ENCODE peak calls at places on chromosomes 12 and 14, in eight cellular contexts. One of them, this sample, is unnamed.

GRCh38 chr12:4172999-4173398 is 100.6 kb upstream of the CCND2 start:
- DNase-seq in effector memory CD4-positive, alpha-beta T cell: no peak
- DNase-seq in HFF-Myc: no peak
- DNase-seq in Jurkat, Clone E6-1: no peak
- DNase-seq in A549: no peak
- DNase-seq in kidney epithelial cell: no peak
- DNase-seq in stimulated activated CD4-positive, alpha-beta T cell treated with anti-CD3 and anti-CD28 coated beads, TNF-alpha, amount 100 ng/mL, for 1 hour: no peak
- DNase-seq in NCI-H460: no peak
- DNase-seq in this sample: no peak

GRCh38 chr14:93305708-93306418 is 27.0 kb downstream of the BTBD7 start:
- DNase-seq in effector memory CD4-positive, alpha-beta T cell: no peak
- DNase-seq in HFF-Myc: no peak
- DNase-seq in Jurkat, Clone E6-1: no peak
- DNase-seq in A549: no peak
- DNase-seq in kidney epithelial cell: no peak
- DNase-seq in stimulated activated CD4-positive, alpha-beta T cell treated with anti-CD3 and anti-CD28 coated beads, TNF-alpha, amount 100 ng/mL, for 1 hour: no peak
- DNase-seq in NCI-H460: no peak
- DNase-seq in this sample: no peak

GRCh38 chr12:1720494-1720893 is 29.6 kb downstream of the ADIPOR2 start:
- DNase-seq in effector memory CD4-positive, alpha-beta T cell: no peak
- DNase-seq in HFF-Myc: no peak
- DNase-seq in Jurkat, Clone E6-1: no peak
- DNase-seq in A549: no peak
- DNase-seq in kidney epithelial cell: no peak
- DNase-seq in stimulated activated CD4-positive, alpha-beta T cell treated with anti-CD3 and anti-CD28 coated beads, TNF-alpha, amount 100 ng/mL, for 1 hour: no peak
- DNase-seq in NCI-H460: no peak
- DNase-seq in this sample: no peak

GRCh38 chr14:100738269-100738691 is 11.6 kb downstream of the DLK1 start:
- DNase-seq in effector memory CD4-positive, alpha-beta T cell: no peak
- DNase-seq in HFF-Myc: no peak
- DNase-seq in Jurkat, Clone E6-1: no peak
- DNase-seq in A549: no peak
- DNase-seq in kidney epithelial cell: no peak
- DNase-seq in stimulated activated CD4-positive, alpha-beta T cell treated with anti-CD3 and anti-CD28 coated beads, TNF-alpha, amount 100 ng/mL, for 1 hour: no peak
- DNase-seq in NCI-H460: no peak
- DNase-seq in this sample: no peak

GRCh38 chr12:2783936-2784600 is 10.7 kb upstream of the FKBP4 start:
- DNase-seq in effector memory CD4-positive, alpha-beta T cell: peak
- DNase-seq in HFF-Myc: no peak
- DNase-seq in Jurkat, Clone E6-1: peak
- DNase-seq in A549: peak
- DNase-seq in kidney epithelial cell: no peak
- DNase-seq in stimulated activated CD4-positive, alpha-beta T cell treated with anti-CD3 and anti-CD28 coated beads, TNF-alpha, amount 100 ng/mL, for 1 hour: no peak
- DNase-seq in NCI-H460: peak
- DNase-seq in this sample: no peak

GRCh38 chr14:66268802-66269334 is 217.3 kb upstream of the CCDC196 start:
- DNase-seq in effector memory CD4-positive, alpha-beta T cell: no peak
- DNase-seq in HFF-Myc: no peak
- DNase-seq in Jurkat, Clone E6-1: no peak
- DNase-seq in A549: no peak
- DNase-seq in kidney epithelial cell: no peak
- DNase-seq in stimulated activated CD4-positive, alpha-beta T cell treated with anti-CD3 and anti-CD28 coated beads, TNF-alpha, amount 100 ng/mL, for 1 hour: no peak
- DNase-seq in NCI-H460: no peak
- DNase-seq in this sample: no peak

GRCh38 chr12:102958073-102958829 is 777 bp downstream of the ASCL1 start:
- DNase-seq in effector memory CD4-positive, alpha-beta T cell: no peak
- DNase-seq in HFF-Myc: no peak
- DNase-seq in Jurkat, Clone E6-1: no peak
- DNase-seq in A549: peak
- DNase-seq in kidney epithelial cell: no peak
- DNase-seq in stimulated activated CD4-positive, alpha-beta T cell treated with anti-CD3 and anti-CD28 coated beads, TNF-alpha, amount 100 ng/mL, for 1 hour: no peak
- DNase-seq in NCI-H460: no peak
- DNase-seq in this sample: no peak

GRCh38 chr14:24084439-24084838 is 9.7 kb upstream of the PCK2 start:
- DNase-seq in effector memory CD4-positive, alpha-beta T cell: no peak
- DNase-seq in HFF-Myc: no peak
- DNase-seq in Jurkat, Clone E6-1: no peak
- DNase-seq in A549: no peak
- DNase-seq in kidney epithelial cell: no peak
- DNase-seq in stimulated activated CD4-positive, alpha-beta T cell treated with anti-CD3 and anti-CD28 coated beads, TNF-alpha, amount 100 ng/mL, for 1 hour: no peak
- DNase-seq in NCI-H460: no peak
- DNase-seq in this sample: no peak

GRCh38 chr12:109881752-109882151 is 1.4 kb upstream of the GLTP start:
- DNase-seq in effector memory CD4-positive, alpha-beta T cell: no peak
- DNase-seq in HFF-Myc: no peak
- DNase-seq in Jurkat, Clone E6-1: no peak
- DNase-seq in A549: no peak
- DNase-seq in kidney epithelial cell: no peak
- DNase-seq in stimulated activated CD4-positive, alpha-beta T cell treated with anti-CD3 and anti-CD28 coated beads, TNF-alpha, amount 100 ng/mL, for 1 hour: no peak
- DNase-seq in NCI-H460: peak
- DNase-seq in this sample: no peak

GRCh38 chr12:113464852-113465719 is 6.6 kb downstream of the LHX5 start:
- DNase-seq in effector memory CD4-positive, alpha-beta T cell: no peak
- DNase-seq in HFF-Myc: no peak
- DNase-seq in Jurkat, Clone E6-1: no peak
- DNase-seq in A549: no peak
- DNase-seq in kidney epithelial cell: no peak
- DNase-seq in stimulated activated CD4-positive, alpha-beta T cell treated with anti-CD3 and anti-CD28 coated beads, TNF-alpha, amount 100 ng/mL, for 1 hour: no peak
- DNase-seq in NCI-H460: no peak
- DNase-seq in this sample: no peak

GRCh38 chr12:64631197-64631596 is 20.9 kb downstream of the RASSF3 start:
- DNase-seq in effector memory CD4-positive, alpha-beta T cell: no peak
- DNase-seq in HFF-Myc: no peak
- DNase-seq in Jurkat, Clone E6-1: no peak
- DNase-seq in A549: no peak
- DNase-seq in kidney epithelial cell: no peak
- DNase-seq in stimulated activated CD4-positive, alpha-beta T cell treated with anti-CD3 and anti-CD28 coated beads, TNF-alpha, amount 100 ng/mL, for 1 hour: no peak
- DNase-seq in NCI-H460: no peak
- DNase-seq in this sample: no peak

GRCh38 chr12:57483466-57483865 is 3.8 kb upstream of the ARHGAP9 start:
- DNase-seq in effector memory CD4-positive, alpha-beta T cell: no peak
- DNase-seq in HFF-Myc: no peak
- DNase-seq in Jurkat, Clone E6-1: no peak
- DNase-seq in A549: no peak
- DNase-seq in kidney epithelial cell: peak
- DNase-seq in stimulated activated CD4-positive, alpha-beta T cell treated with anti-CD3 and anti-CD28 coated beads, TNF-alpha, amount 100 ng/mL, for 1 hour: no peak
- DNase-seq in NCI-H460: no peak
- DNase-seq in this sample: no peak

GRCh38 chr14:104313674-104314073 is 175.3 kb downstream of the KIF26A start:
- DNase-seq in effector memory CD4-positive, alpha-beta T cell: no peak
- DNase-seq in HFF-Myc: no peak
- DNase-seq in Jurkat, Clone E6-1: no peak
- DNase-seq in A549: no peak
- DNase-seq in kidney epithelial cell: no peak
- DNase-seq in stimulated activated CD4-positive, alpha-beta T cell treated with anti-CD3 and anti-CD28 coated beads, TNF-alpha, amount 100 ng/mL, for 1 hour: no peak
- DNase-seq in NCI-H460: no peak
- DNase-seq in this sample: no peak

GRCh38 chr12:110280784-110281548 is at the start of gene ATP2A2:
- DNase-seq in effector memory CD4-positive, alpha-beta T cell: peak
- DNase-seq in HFF-Myc: no peak
- DNase-seq in Jurkat, Clone E6-1: peak
- DNase-seq in A549: peak
- DNase-seq in kidney epithelial cell: peak
- DNase-seq in stimulated activated CD4-positive, alpha-beta T cell treated with anti-CD3 and anti-CD28 coated beads, TNF-alpha, amount 100 ng/mL, for 1 hour: peak
- DNase-seq in NCI-H460: peak
- DNase-seq in this sample: peak

GRCh38 chr14:68397827-68398226 is 395.0 kb downstream of the ZFP36L1 start:
- DNase-seq in effector memory CD4-positive, alpha-beta T cell: no peak
- DNase-seq in HFF-Myc: peak
- DNase-seq in Jurkat, Clone E6-1: no peak
- DNase-seq in A549: no peak
- DNase-seq in kidney epithelial cell: no peak
- DNase-seq in stimulated activated CD4-positive, alpha-beta T cell treated with anti-CD3 and anti-CD28 coated beads, TNF-alpha, amount 100 ng/mL, for 1 hour: no peak
- DNase-seq in NCI-H460: no peak
- DNase-seq in this sample: no peak

GRCh38 chr12:97960741-97961608 is 498.4 kb downstream of the RMST start:
- DNase-seq in effector memory CD4-positive, alpha-beta T cell: no peak
- DNase-seq in HFF-Myc: no peak
- DNase-seq in Jurkat, Clone E6-1: peak
- DNase-seq in A549: peak
- DNase-seq in kidney epithelial cell: no peak
- DNase-seq in stimulated activated CD4-positive, alpha-beta T cell treated with anti-CD3 and anti-CD28 coated beads, TNF-alpha, amount 100 ng/mL, for 1 hour: no peak
- DNase-seq in NCI-H460: peak
- DNase-seq in this sample: no peak

GRCh38 chr14:50830932-50831703 is at the start of gene NIN:
- DNase-seq in effector memory CD4-positive, alpha-beta T cell: peak
- DNase-seq in HFF-Myc: no peak
- DNase-seq in Jurkat, Clone E6-1: peak
- DNase-seq in A549: peak
- DNase-seq in kidney epithelial cell: no peak
- DNase-seq in stimulated activated CD4-positive, alpha-beta T cell treated with anti-CD3 and anti-CD28 coated beads, TNF-alpha, amount 100 ng/mL, for 1 hour: no peak
- DNase-seq in NCI-H460: peak
- DNase-seq in this sample: peak

GRCh38 chr14:87990687-87991086 is 2.3 kb downstream of the GALC start:
- DNase-seq in effector memory CD4-positive, alpha-beta T cell: no peak
- DNase-seq in HFF-Myc: no peak
- DNase-seq in Jurkat, Clone E6-1: no peak
- DNase-seq in A549: no peak
- DNase-seq in kidney epithelial cell: no peak
- DNase-seq in stimulated activated CD4-positive, alpha-beta T cell treated with anti-CD3 and anti-CD28 coated beads, TNF-alpha, amount 100 ng/mL, for 1 hour: no peak
- DNase-seq in NCI-H460: no peak
- DNase-seq in this sample: no peak

GRCh38 chr12:48800457-48800856 is 11.6 kb upstream of the ADCY6 start:
- DNase-seq in effector memory CD4-positive, alpha-beta T cell: no peak
- DNase-seq in HFF-Myc: no peak
- DNase-seq in Jurkat, Clone E6-1: no peak
- DNase-seq in A549: no peak
- DNase-seq in kidney epithelial cell: no peak
- DNase-seq in stimulated activated CD4-positive, alpha-beta T cell treated with anti-CD3 and anti-CD28 coated beads, TNF-alpha, amount 100 ng/mL, for 1 hour: no peak
- DNase-seq in NCI-H460: no peak
- DNase-seq in this sample: no peak

GRCh38 chr12:105256921-105257320 is 20.9 kb upstream of the APPL2 start:
- DNase-seq in effector memory CD4-positive, alpha-beta T cell: no peak
- DNase-seq in HFF-Myc: no peak
- DNase-seq in Jurkat, Clone E6-1: no peak
- DNase-seq in A549: no peak
- DNase-seq in kidney epithelial cell: no peak
- DNase-seq in stimulated activated CD4-positive, alpha-beta T cell treated with anti-CD3 and anti-CD28 coated beads, TNF-alpha, amount 100 ng/mL, for 1 hour: no peak
- DNase-seq in NCI-H460: no peak
- DNase-seq in this sample: no peak

GRCh38 chr12:52669426-52669825 is 10.8 kb downstream of the KRT1 start:
- DNase-seq in effector memory CD4-positive, alpha-beta T cell: no peak
- DNase-seq in HFF-Myc: no peak
- DNase-seq in Jurkat, Clone E6-1: no peak
- DNase-seq in A549: no peak
- DNase-seq in kidney epithelial cell: no peak
- DNase-seq in stimulated activated CD4-positive, alpha-beta T cell treated with anti-CD3 and anti-CD28 coated beads, TNF-alpha, amount 100 ng/mL, for 1 hour: no peak
- DNase-seq in NCI-H460: no peak
- DNase-seq in this sample: no peak

GRCh38 chr14:50070840-50071548 is 45.4 kb downstream of the VCPKMT start:
- DNase-seq in effector memory CD4-positive, alpha-beta T cell: no peak
- DNase-seq in HFF-Myc: no peak
- DNase-seq in Jurkat, Clone E6-1: no peak
- DNase-seq in A549: no peak
- DNase-seq in kidney epithelial cell: no peak
- DNase-seq in stimulated activated CD4-positive, alpha-beta T cell treated with anti-CD3 and anti-CD28 coated beads, TNF-alpha, amount 100 ng/mL, for 1 hour: no peak
- DNase-seq in NCI-H460: no peak
- DNase-seq in this sample: no peak

GRCh38 chr12:12859690-12860089 is 31.7 kb upstream of the GPRC5A start:
- DNase-seq in effector memory CD4-positive, alpha-beta T cell: no peak
- DNase-seq in HFF-Myc: no peak
- DNase-seq in Jurkat, Clone E6-1: no peak
- DNase-seq in A549: no peak
- DNase-seq in kidney epithelial cell: no peak
- DNase-seq in stimulated activated CD4-positive, alpha-beta T cell treated with anti-CD3 and anti-CD28 coated beads, TNF-alpha, amount 100 ng/mL, for 1 hour: no peak
- DNase-seq in NCI-H460: no peak
- DNase-seq in this sample: no peak

GRCh38 chr14:97369901-97370300 is 572.7 kb downstream of the VRK1 start:
- DNase-seq in effector memory CD4-positive, alpha-beta T cell: no peak
- DNase-seq in HFF-Myc: no peak
- DNase-seq in Jurkat, Clone E6-1: no peak
- DNase-seq in A549: no peak
- DNase-seq in kidney epithelial cell: no peak
- DNase-seq in stimulated activated CD4-positive, alpha-beta T cell treated with anti-CD3 and anti-CD28 coated beads, TNF-alpha, amount 100 ng/mL, for 1 hour: no peak
- DNase-seq in NCI-H460: no peak
- DNase-seq in this sample: no peak

GRCh38 chr14:85414142-85414541 is 115.8 kb upstream of the FLRT2 start:
- DNase-seq in effector memory CD4-positive, alpha-beta T cell: no peak
- DNase-seq in HFF-Myc: no peak
- DNase-seq in Jurkat, Clone E6-1: no peak
- DNase-seq in A549: no peak
- DNase-seq in kidney epithelial cell: no peak
- DNase-seq in stimulated activated CD4-positive, alpha-beta T cell treated with anti-CD3 and anti-CD28 coated beads, TNF-alpha, amount 100 ng/mL, for 1 hour: no peak
- DNase-seq in NCI-H460: no peak
- DNase-seq in this sample: no peak

GRCh38 chr12:67637718-67638117 is 10.8 kb upstream of the DYRK2 start:
- DNase-seq in effector memory CD4-positive, alpha-beta T cell: no peak
- DNase-seq in HFF-Myc: no peak
- DNase-seq in Jurkat, Clone E6-1: no peak
- DNase-seq in A549: no peak
- DNase-seq in kidney epithelial cell: no peak
- DNase-seq in stimulated activated CD4-positive, alpha-beta T cell treated with anti-CD3 and anti-CD28 coated beads, TNF-alpha, amount 100 ng/mL, for 1 hour: no peak
- DNase-seq in NCI-H460: no peak
- DNase-seq in this sample: no peak

GRCh38 chr12:53998174-53998899 is 1.6 kb upstream of the HOXC9 start:
- DNase-seq in effector memory CD4-positive, alpha-beta T cell: no peak
- DNase-seq in HFF-Myc: no peak
- DNase-seq in Jurkat, Clone E6-1: no peak
- DNase-seq in A549: no peak
- DNase-seq in kidney epithelial cell: no peak
- DNase-seq in stimulated activated CD4-positive, alpha-beta T cell treated with anti-CD3 and anti-CD28 coated beads, TNF-alpha, amount 100 ng/mL, for 1 hour: no peak
- DNase-seq in NCI-H460: no peak
- DNase-seq in this sample: no peak